ENCODE peak calls at places on chromosomes 5 and 9, in five cellular contexts. G is CD4-positive, alpha-beta T cell; X is fibroblast of lung; M is fibroblast of the aortic adventitia; V is GM20000. Q is an unnamed sample.

GRCh38 chr5:116521173-116521872 is 53.3 kb downstream of the SEMA6A start:
- DNase-seq in G (no peak), X (no peak), V (no peak), M (no peak), Q (no peak)

GRCh38 chr5:150301170-150301505 is 1.6 kb downstream of the ARSI start:
- DNase-seq in V (no peak), M (peak; percentile 67), X (peak; percentile 47), G (no peak), Q (no peak)

GRCh38 chr5:11048760-11049159 is 287.7 kb upstream of the DAP start:
- DNase-seq in G (no peak), X (no peak), M (no peak), V (no peak), Q (no peak)

GRCh38 chr9:123358181-123358894 is 2.3 kb downstream of the CRB2 start:
- DNase-seq in M (no peak), G (no peak), V (no peak), X (no peak), Q (no peak)

GRCh38 chr5:126631920-126632319 is 31.2 kb downstream of the PHAX start:
- DNase-seq in V (no peak), G (no peak), X (no peak), M (no peak), Q (no peak)

GRCh38 chr5:43019615-43020293 is 20.4 kb downstream of the ANXA2R start:
- DNase-seq in G (peak; percentile 78), V (peak; percentile 58), X (peak; percentile 91), M (peak; percentile 78), Q (peak; percentile 55)

GRCh38 chr5:123819818-123820217 is 307.8 kb downstream of the CSNK1G3 start:
- DNase-seq in G (no peak), V (no peak), X (peak; percentile 81), M (peak; percentile 74), Q (no peak)

GRCh38 chr9:16884952-16885513 is 14.6 kb upstream of the BNC2 start:
- DNase-seq in X (peak; percentile 68), M (peak; percentile 71), G (no peak), V (no peak), Q (no peak)

GRCh38 chr5:2753452-2754409 is 2.3 kb upstream of the IRX2 start:
- DNase-seq in X (no peak), V (no peak), M (no peak), G (no peak), Q (peak; percentile 52)

GRCh38 chr9:19922476-19923118 is 133.8 kb upstream of the SLC24A2 start:
- DNase-seq in V (no peak), X (peak; percentile 38), G (no peak), M (peak; percentile 66), Q (no peak)

GRCh38 chr5:116557669-116558271 is 16.9 kb downstream of the SEMA6A start:
- DNase-seq in M (peak; percentile 21), X (peak; percentile 4), V (no peak), G (no peak), Q (no peak)

GRCh38 chr9:127058645-127059021 is 63.8 kb downstream of the ANGPTL2 start:
- DNase-seq in G (no peak), V (no peak), M (peak; percentile 30), X (peak; percentile 31), Q (no peak)

GRCh38 chr5:121292664-121293063 is 559.0 kb upstream of the FTMT start:
- DNase-seq in G (no peak), X (no peak), V (no peak), M (no peak), Q (no peak)

GRCh38 chr5:134794136-134794535 is 35.6 kb downstream of the DDX46 start:
- DNase-seq in G (no peak), X (peak; percentile 50), M (peak; percentile 13), V (no peak), Q (no peak)

GRCh38 chr9:87909310-87910041 is 8.3 kb upstream of the SPATA31C1 start:
- DNase-seq in X (no peak), M (no peak), V (no peak), G (no peak), Q (no peak)

GRCh38 chr5:169637856-169638190 is 748 bp downstream of the DOCK2 start:
- DNase-seq in M (no peak), X (no peak), V (peak; percentile 78), G (peak; percentile 70), Q (no peak)

GRCh38 chr5:9932770-9933169 is 302.6 kb upstream of the TAS2R1 start:
- DNase-seq in V (no peak), M (peak; percentile 89), G (no peak), X (peak; percentile 75), Q (no peak)

GRCh38 chr9:77943053-77943452 is 88.6 kb downstream of the GNAQ start:
- DNase-seq in V (no peak), G (no peak), X (no peak), M (no peak), Q (no peak)

GRCh38 chr9:133576591-133577462 is 32.4 kb downstream of the FAM163B start:
- DNase-seq in X (no peak), M (no peak), V (peak; percentile 63), G (no peak), Q (no peak)

GRCh38 chr5:138466900-138467710 is 1.8 kb downstream of the EGR1 start:
- DNase-seq in M (peak; percentile 57), G (no peak), V (no peak), X (peak; percentile 25), Q (no peak)

GRCh38 chr5:58459276-58459859 is 518 bp downstream of the PLK2 start:
- DNase-seq in X (no peak), G (peak; percentile 11), V (peak; percentile 7), M (peak; percentile 65), Q (peak; percentile 54)

GRCh38 chr5:139900546-139901250 is 105.1 kb downstream of the PSD2 start:
- DNase-seq in X (no peak), M (no peak), G (no peak), V (no peak), Q (no peak)

GRCh38 chr9:87959916-87960581 is 14.3 kb downstream of the CDK20 start:
- DNase-seq in V (no peak), X (peak; percentile 82), G (no peak), M (peak; percentile 99), Q (no peak)

GRCh38 chr9:130172161-130172857 is at the start of gene NCS1:
- DNase-seq in G (peak; percentile 35), V (peak; percentile 85), M (peak; percentile 53), X (peak; percentile 71), Q (peak; percentile 72)

GRCh38 chr5:144092510-144092909 is 77.9 kb downstream of the YIPF5 start:
- DNase-seq in V (no peak), G (no peak), X (no peak), M (no peak), Q (no peak)

GRCh38 chr9:33950371-33950770 is 98.3 kb downstream of the UBAP2 start:
- DNase-seq in X (peak; percentile 35), M (peak; percentile 16), V (no peak), G (no peak), Q (no peak)

GRCh38 chr5:66860199-66860975 is 264.2 kb downstream of the MAST4 start:
- DNase-seq in V (no peak), X (peak; percentile 36), G (no peak), M (peak; percentile 35), Q (no peak)

GRCh38 chr9:72386186-72386585 is 21.2 kb upstream of the ZFAND5 start:
- DNase-seq in V (no peak), X (no peak), M (no peak), G (no peak), Q (no peak)
- TF ChIP-seq CTCF in V (no peak), X (no peak), M (no peak), G (no peak), Q (no peak)

DNA sequence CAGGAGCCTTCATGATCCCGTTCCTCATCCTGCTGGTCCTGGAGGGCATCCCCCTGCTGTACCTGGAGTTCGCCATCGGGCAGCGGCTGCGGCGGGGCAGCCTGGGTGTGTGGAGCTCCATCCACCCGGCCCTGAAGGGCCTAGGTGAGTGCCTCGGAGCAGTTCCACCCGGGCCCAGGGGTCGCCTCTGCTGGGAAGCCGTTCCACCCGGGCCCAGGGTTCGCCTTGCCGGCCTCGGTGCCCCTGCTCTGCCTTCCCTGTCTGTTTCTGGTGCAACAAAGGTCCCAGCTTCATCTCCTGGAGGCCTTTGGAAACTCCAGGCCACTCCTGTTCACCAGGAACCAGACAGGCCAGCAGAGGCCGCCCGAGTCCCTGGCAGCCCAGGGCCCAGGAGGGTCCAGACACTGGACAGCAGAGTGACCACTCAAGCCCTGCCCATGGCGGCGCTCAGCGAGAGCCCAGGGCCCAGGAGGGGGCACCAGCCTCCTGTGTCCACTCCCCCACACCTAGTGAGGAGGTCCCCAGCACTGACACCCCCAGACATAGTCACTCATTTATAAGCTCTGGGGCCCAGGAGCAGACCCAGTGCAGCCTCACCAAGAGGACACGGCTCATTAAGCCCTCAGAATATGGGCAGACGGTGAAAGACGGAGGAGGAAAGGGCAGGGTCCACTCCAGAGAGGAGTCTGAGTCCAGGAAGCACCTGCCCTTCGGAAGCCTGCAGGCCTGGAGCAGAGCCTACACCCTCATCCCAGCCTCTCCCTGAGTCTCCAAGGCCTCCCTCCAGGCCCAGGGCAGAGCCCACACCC is 7.6 kb downstream of the SLC6A19 start:
- DNase-seq in M (peak; percentile 20), X (peak; percentile 2), V (no peak), G (no peak), Q (no peak)
- TF ChIP-seq CTCF in M (peak; percentile 58), X (peak; percentile 39), V (no peak), G (no peak), Q (no peak)

DNA sequence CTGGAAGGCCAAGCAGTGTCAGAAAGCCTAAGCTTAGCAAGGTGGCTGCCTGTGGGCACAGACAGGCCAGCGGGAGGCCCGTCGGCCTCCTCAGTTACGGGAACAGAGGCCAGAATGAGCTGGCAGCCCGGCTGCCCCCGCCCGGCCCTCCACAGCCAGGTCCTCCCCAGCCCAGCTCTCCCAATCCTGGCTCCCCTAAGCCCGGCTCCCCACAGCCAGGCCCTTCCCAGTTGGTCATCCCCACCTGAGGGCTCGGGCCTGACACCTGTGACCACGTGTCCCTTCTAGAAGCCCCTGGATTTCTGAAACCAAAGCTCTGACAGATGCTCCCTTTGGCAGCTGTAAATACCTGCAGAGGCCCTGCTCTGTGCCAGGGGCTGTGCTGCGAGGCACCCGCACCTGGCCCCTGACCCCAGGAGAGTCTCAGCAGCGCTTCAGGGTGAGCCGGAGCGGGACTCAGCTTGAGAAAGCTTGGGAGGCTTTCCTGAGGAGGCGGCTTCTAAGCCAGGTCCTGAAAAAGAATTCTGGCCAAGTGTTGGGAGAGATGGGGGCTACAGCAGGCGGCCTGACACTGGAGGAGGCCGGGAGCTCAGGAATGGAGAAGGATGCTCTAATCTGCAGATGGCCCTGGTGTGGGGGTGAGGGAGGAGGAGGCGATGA is 80.4 kb upstream of the OLFM1 start:
- DNase-seq in M (no peak), X (no peak), V (no peak), G (no peak), Q (no peak)
- TF ChIP-seq CTCF in M (no peak), X (no peak), V (no peak), G (no peak), Q (no peak)

DNA sequence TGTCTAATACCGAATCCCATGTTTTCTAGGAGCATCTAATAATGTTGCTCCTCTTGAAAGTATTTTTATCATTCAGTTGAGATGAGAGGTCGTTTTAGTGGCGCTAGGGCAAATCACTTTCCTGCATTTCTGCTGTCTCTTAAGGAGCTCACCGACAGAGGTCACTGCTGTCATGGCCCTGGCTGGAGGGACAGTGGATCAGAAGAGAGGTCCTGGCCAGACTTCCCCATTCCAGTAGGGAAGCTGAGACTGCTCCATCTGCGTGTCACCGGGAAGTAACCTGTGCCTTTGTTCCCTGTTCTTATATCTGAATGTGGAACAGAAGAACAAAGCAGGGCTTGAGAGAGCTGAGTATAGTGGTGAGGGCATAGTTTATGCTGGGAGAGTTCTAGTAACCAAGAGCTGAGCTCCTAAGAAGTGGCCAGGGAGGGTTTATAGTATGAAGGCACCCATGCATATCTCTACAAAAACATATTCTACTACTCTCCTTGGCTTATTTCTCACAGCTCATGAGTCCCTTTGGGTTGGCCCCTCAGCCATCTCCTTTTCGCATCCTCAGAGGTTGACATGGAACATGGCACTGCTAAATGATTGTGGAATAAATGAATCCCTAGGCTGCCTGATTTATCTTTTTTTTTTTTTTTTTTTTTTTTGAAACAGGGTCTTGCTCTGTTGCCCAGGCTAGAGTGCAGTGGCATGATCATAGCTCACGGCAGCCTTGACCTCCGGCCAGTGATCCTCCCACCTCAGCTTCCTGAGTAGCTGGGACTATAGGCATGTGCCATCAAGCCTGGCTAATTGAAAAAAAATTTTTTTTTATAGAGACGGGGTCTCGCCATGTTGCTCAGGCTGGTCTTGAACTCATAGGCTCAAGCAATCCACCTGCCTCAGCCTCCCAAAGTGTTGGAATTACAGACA is 27.2 kb downstream of the ATP6V0E1 start:
- DNase-seq in X (peak; percentile 25), M (peak; percentile 34), G (no peak), V (no peak), Q (peak; percentile 58)
- TF ChIP-seq CTCF in X (peak; percentile 29), M (peak; percentile 19), G (no peak), V (no peak), Q (no peak)

Q was measured in breast epithelium.